ENCODE peak calls at places on chromosomes 7 and 10, in four cellular contexts. O, W, M and P are unnamed samples.

GRCh38 chr10:35329520-35329919 is 6.8 kb upstream of the CCNY start:
- DNase-seq in W (no peak), M (no peak), O (no peak), P (no peak)

GRCh38 chr10:86261933-86262665 is 104.5 kb downstream of the GRID1 start:
- DNase-seq in W (no peak), O (no peak), M (no peak), P (no peak)

GRCh38 chr10:130499541-130499940 is 363.4 kb downstream of the GLRX3 start:
- DNase-seq in O (no peak), M (no peak), W (no peak), P (no peak)

GRCh38 chr10:27541728-27542285 is 37.7 kb downstream of the RAB18 start:
- DNase-seq in M (no peak), O (no peak), W (no peak), P (no peak)

GRCh38 chr7:116647861-116648260 is 24.1 kb upstream of the MET start:
- DNase-seq in O (no peak), M (no peak), W (no peak), P (no peak)

GRCh38 chr10:92124524-92125168 is 166.2 kb downstream of the CPEB3 start:
- DNase-seq in M (no peak), W (no peak), O (peak; percentile 51), P (no peak)

GRCh38 chr10:75776738-75777504 is 345.5 kb downstream of the LRMDA start:
- DNase-seq in W (no peak), O (no peak), M (no peak), P (no peak)

GRCh38 chr10:78892383-78893191 is 176.2 kb upstream of the ZMIZ1 start:
- DNase-seq in W (no peak), M (no peak), O (no peak), P (no peak)

GRCh38 chr7:137508437-137509175 is 165.1 kb upstream of the PTN start:
- DNase-seq in W (no peak), M (no peak), O (no peak), P (peak; percentile 91)

GRCh38 chr7:95986136-95986535 is 213.8 kb downstream of the DYNC1I1 start:
- DNase-seq in W (no peak), O (no peak), M (no peak), P (no peak)

GRCh38 chr7:150356265-150356897 is 12.2 kb upstream of the REPIN1 start:
- DNase-seq in M (no peak), O (no peak), W (peak; percentile 36), P (no peak)

GRCh38 chr7:26293569-26294308 is 2.1 kb downstream of the SNX10 start:
- DNase-seq in M (peak; percentile 16), O (no peak), W (no peak), P (no peak)

GRCh38 chr7:46996972-46997371 is 584.9 kb downstream of the TNS3 start:
- DNase-seq in M (no peak), W (no peak), O (no peak), P (no peak)

GRCh38 chr7:151179287-151179860 is 7.7 kb downstream of the ASB10 start:
- DNase-seq in M (no peak), W (no peak), O (no peak), P (no peak)

GRCh38 chr10:63837043-63837442 is 315.8 kb downstream of the REEP3 start:
- DNase-seq in W (no peak), M (no peak), O (no peak), P (no peak)

GRCh38 chr10:74190494-74190893 is 39.5 kb downstream of the ADK start:
- DNase-seq in M (no peak), O (no peak), W (no peak), P (no peak)

GRCh38 chr7:34165927-34166550 is 260.7 kb downstream of the BMPER start:
- DNase-seq in M (no peak), O (no peak), W (peak; percentile 7), P (no peak)

GRCh38 chr10:62911210-62911963 is 95.2 kb upstream of the EGR2 start:
- DNase-seq in O (no peak), W (no peak), M (no peak), P (no peak)

GRCh38 chr10:25934673-25935139 is 677 bp downstream of the MYO3A start:
- DNase-seq in O (no peak), W (no peak), M (no peak), P (no peak)

GRCh38 chr10:61904711-61905445 is 3.4 kb downstream of the ARID5B start:
- DNase-seq in W (no peak), M (no peak), O (no peak), P (peak; percentile 45)

GRCh38 chr7:70856889-70857511 is 274.9 kb upstream of the GALNT17 start:
- DNase-seq in O (peak; percentile 57), W (peak; percentile 13), M (peak; percentile 39), P (no peak)

GRCh38 chr7:128103498-128104108 is 72.4 kb upstream of the LRRC4 start:
- DNase-seq in O (peak; percentile 63), W (no peak), M (no peak), P (peak; percentile 36)

GRCh38 chr7:150735596-150736358 is 1.4 kb upstream of the GIMAP5 start:
- DNase-seq in M (no peak), O (no peak), W (no peak), P (no peak)

GRCh38 chr10:102352066-102352715 is 43.3 kb upstream of the NFKB2 start:
- DNase-seq in M (peak; percentile 57), O (peak; percentile 60), W (peak; percentile 53), P (peak; percentile 68)

GRCh38 chr10:36634916-36635315 is 490.5 kb upstream of the ANKRD30A start:
- DNase-seq in W (no peak), O (no peak), M (no peak), P (peak; percentile 34)

GRCh38 chr7:46123-46829 is 146.1 kb upstream of the FAM20C start:
- DNase-seq in O (no peak), M (no peak), W (no peak), P (peak; percentile 24)

GRCh38 chr10:76723781-76724336 is 913.7 kb downstream of the KCNMA1 start:
- DNase-seq in W (no peak), M (no peak), O (no peak), P (no peak)

GRCh38 chr7:80724249-80724871 is 85.9 kb downstream of the CD36 start:
- DNase-seq in O (no peak), M (no peak), W (no peak), P (peak; percentile 58)

GRCh38 chr7:26153823-26154783 is 2.1 kb downstream of the NFE2L3 start:
- DNase-seq in W (no peak), O (no peak), M (no peak), P (peak; percentile 34)

GRCh38 chr10:103791858-103792257 is 63.5 kb downstream of the SH3PXD2A start:
- DNase-seq in W (no peak), O (no peak), M (no peak), P (no peak)

GRCh38 chr10:103790580-103790979 is 64.8 kb downstream of the SH3PXD2A start:
- DNase-seq in W (no peak), M (no peak), O (no peak), P (no peak)

GRCh38 chr10:103792547-103792946 is 62.8 kb downstream of the SH3PXD2A start:
- DNase-seq in W (no peak), O (no peak), M (no peak), P (no peak)

GRCh38 chr10:103789771-103790201 is 65.6 kb downstream of the SH3PXD2A start:
- DNase-seq in O (no peak), M (no peak), W (no peak), P (no peak)

GRCh38 chr10:103791291-103791690 is 64.1 kb downstream of the SH3PXD2A start:
- DNase-seq in M (no peak), O (no peak), W (no peak), P (no peak)
- H3K36me3 ChIP-seq in M (no peaks in the 10 kb centered on the region), O (no peaks in the 10 kb centered on the region), W (no peaks in the 10 kb centered on the region), P (no peaks in the 10 kb centered on the region)

DNA sequence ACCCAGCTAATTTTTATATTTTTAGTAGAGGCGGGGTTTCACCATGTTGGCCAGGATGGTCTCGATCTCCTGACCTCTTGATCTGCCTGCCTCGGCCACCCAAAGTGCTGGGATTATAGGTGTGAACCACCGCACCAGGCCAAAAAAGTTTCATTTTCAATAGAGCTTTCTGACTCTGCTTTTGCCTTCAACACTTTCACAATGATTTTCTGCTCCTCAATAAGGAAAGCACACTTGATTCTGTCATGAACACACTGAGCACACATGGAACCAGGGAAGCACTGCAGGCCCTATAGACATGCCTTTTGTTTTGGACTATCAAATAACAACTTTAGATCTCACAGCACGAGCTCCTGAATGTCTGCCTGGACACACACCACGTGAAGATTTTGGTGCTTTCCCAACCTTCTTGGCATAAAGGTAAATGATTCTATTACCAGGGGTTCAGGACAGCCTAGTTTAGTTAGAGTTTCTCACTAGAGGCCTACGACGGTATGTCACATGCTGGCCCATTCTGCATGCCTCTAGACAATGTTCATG is 8.0 kb downstream of the RRP12 start:
- DNase-seq in O (no peak), M (no peak), W (no peak), P (no peak)
- H3K36me3 ChIP-seq in O (peaks cover 2% of the 10 kb centered on the region), M (peaks cover 19% of the 10 kb centered on the region), W (peaks cover 42% of the 10 kb centered on the region), P (peaks cover 63% of the 10 kb centered on the region)

DNA sequence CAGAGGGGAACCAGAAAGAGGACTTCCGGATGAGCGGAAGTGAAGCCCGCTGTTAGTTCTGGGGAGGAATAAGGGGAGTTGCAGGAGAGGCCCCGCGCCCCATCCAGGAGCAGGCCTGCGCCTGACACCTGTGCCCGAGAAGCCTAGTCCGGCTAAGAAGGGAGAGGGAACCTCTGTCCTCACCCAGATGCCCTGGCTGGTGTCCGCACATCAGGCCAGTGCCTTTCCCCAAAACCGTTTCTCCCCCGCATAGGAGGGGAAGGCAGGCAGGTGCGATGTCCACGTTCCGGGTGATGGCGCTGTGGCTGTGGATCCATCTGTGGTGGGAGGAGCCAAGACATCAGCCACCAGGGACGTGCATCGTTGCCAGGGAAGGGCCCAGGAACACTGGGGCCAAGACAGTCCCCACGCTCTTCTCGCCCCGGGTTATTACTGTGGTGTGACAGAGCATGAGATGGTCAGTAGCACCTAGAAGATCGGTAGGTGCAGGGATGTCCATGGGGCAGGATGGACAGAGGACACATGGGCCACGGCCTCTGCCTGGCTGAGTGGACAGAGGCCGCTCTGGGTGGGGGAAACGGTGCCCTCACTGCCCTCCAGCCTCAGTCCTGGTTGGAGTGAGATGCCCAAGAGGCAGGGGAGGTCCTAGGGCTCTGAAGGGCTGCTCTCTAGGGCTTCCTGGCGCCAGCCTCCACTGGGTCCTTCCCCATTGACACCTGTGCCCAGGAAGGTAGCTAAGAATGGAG is 262.7 kb downstream of the CELF2 start:
- DNase-seq in O (no peak), W (no peak), M (no peak), P (no peak)
- H3K36me3 ChIP-seq in O (peaks cover 8% of the 10 kb centered on the region), W (no peaks in the 10 kb centered on the region), M (peaks cover 71% of the 10 kb centered on the region), P (no peaks in the 10 kb centered on the region)

GRCh38 chr7:78634073-78634472 is 819.4 kb downstream of the MAGI2 start:
- DNase-seq in O (no peak), W (no peak), M (no peak), P (no peak)
- H3K36me3 ChIP-seq in O (no peaks in the 10 kb centered on the region), W (no peaks in the 10 kb centered on the region), M (no peaks in the 10 kb centered on the region), P (no peaks in the 10 kb centered on the region)

GRCh38 chr7:149006345-149006725 is 22.0 kb downstream of the PDIA4 start:
- DNase-seq in M (no peak), O (no peak), W (no peak), P (no peak)
- H3K36me3 ChIP-seq in M (peaks cover 16% of the 10 kb centered on the region), O (no peaks in the 10 kb centered on the region), W (peaks cover 58% of the 10 kb centered on the region), P (peaks cover 77% of the 10 kb centered on the region)